ENCODE peak calls at places on chromosomes 7 and 10, in ten cellular contexts. Y is K562; Q is left ventricle myocardium inferior; I is testis; L is upper lobe of right lung; T is lower lobe of right lung; S is lung; O is naive thymus-derived CD4-positive, alpha-beta T cell; M is IMR-90; N is osteoblast. Z is an unnamed sample.
A peak's percentile ranks its signal among the peaks of the same experiment; 100 is the strongest.

GRCh38 chr7:135930565-135931423 is 46.4 kb downstream of the MTPN start:
- DNase-seq in T (no peak), Y (no peak), I (no peak), M (peak; percentile 62), S (no peak), L (no peak), O (no peak), N (peak; percentile 76), Q (no peak), Z (no peak)

GRCh38 chr7:11539853-11540252 is 292.1 kb downstream of the THSD7A start:
- DNase-seq in I (no peak), O (no peak), M (no peak), L (no peak), Q (no peak), N (no peak), Y (no peak), S (no peak), T (no peak), Z (no peak)

GRCh38 chr10:43396928-43397624 is 11.9 kb downstream of the HNRNPF start:
- DNase-seq in L (peak; percentile 96), M (peak; percentile 72), Y (peak; percentile 95), O (peak; percentile 68), I (peak; percentile 92), Q (peak; percentile 90), N (peak; percentile 96), S (peak; percentile 88), T (peak; percentile 95), Z (no peak)

GRCh38 chr10:13916384-13916947 is 329.7 kb downstream of the PRPF18 start:
- DNase-seq in S (no peak), Q (no peak), O (no peak), L (no peak), M (no peak), Y (no peak), T (no peak), I (no peak), N (no peak), Z (no peak)

GRCh38 chr7:82323806-82324205 is 119.8 kb downstream of the CACNA2D1 start:
- DNase-seq in O (no peak), T (no peak), L (no peak), Y (no peak), I (no peak), M (peak; percentile 38), N (peak; percentile 3), S (no peak), Q (no peak), Z (no peak)

GRCh38 chr7:134865001-134865845 is 85.8 kb downstream of the CALD1 start:
- DNase-seq in N (no peak), L (no peak), I (no peak), O (peak; percentile 74), M (peak; percentile 76), Y (no peak), Q (no peak), T (no peak), S (no peak), Z (no peak)

GRCh38 chr10:121788717-121789116 is 139.1 kb downstream of the ATE1 start:
- DNase-seq in N (no peak), S (no peak), L (no peak), T (no peak), I (no peak), M (no peak), Y (no peak), Q (no peak), O (no peak), Z (no peak)

GRCh38 chr10:28594401-28594800 is 61.5 kb downstream of the WAC start:
- DNase-seq in Q (no peak), T (no peak), S (no peak), Y (no peak), L (no peak), M (no peak), I (no peak), O (peak; percentile 67), N (no peak), Z (no peak)

GRCh38 chr7:105046414-105046813 is 32.4 kb downstream of the KMT2E start:
- DNase-seq in S (no peak), M (peak; percentile 75), Y (no peak), N (peak; percentile 17), L (no peak), O (no peak), Q (no peak), I (no peak), T (no peak), Z (peak; percentile 6)

GRCh38 chr7:150323682-150324365 is 479 bp upstream of the ACTR3C start:
- DNase-seq in L (no peak), O (no peak), M (no peak), N (no peak), S (no peak), T (no peak), Q (no peak), Y (peak; percentile 51), I (no peak), Z (no peak)

DNA sequence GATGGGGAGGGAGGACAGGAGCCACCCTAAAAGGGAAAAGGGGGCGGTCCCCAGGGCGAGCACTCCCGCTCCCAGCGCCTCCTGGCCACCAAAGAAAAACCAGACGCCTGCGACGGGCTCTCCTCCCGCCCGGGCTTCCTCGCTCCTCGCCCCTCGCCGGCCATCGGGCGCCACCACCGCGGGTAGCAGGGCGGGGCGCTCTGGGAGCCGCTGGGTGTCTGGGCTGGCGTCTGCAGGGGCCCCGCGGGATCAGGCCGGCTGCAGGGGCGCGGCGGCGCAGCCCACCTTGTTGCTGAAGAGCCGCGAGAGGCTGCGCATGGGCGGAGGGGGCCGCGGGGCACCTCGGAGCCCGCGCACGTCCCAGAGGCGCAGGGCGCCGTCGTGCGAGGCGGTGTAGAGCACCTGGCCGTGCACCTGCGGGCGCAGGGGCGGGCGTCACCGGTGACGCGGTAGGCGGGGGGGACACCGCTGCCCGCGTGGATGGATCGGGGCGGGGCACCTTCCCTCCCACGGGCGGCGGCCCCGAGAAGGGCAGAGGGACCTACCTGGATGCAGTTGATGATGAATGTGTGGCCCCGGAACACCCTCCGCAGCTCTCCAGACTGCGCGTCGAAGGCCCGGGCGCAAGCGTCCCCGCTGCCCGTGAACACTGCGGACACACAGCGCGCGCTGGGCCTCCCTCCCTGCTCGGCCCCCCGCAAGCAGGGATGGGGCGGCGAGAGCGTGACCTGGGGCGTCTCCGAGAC is 28.3 kb downstream of the WDR86 start:
- DNase-seq in S (no peak), M (no peak), L (peak; percentile 64), Q (no peak), T (no peak), I (no peak), O (peak; percentile 72), Y (no peak), N (peak; percentile 92), Z (no peak)
- H3K4me3 ChIP-seq in S (no peak overlapping the region), M (no peak overlapping the region), L (peak overlapping the region; percentile 26), Q (peak overlapping the region; percentile 61), T (peak overlapping the region; percentile 41), I (peak overlapping the region; percentile 43), O (peak overlapping the region; percentile 63), Y (no peak overlapping the region), N (peak overlapping the region; percentile 25), Z (no peak overlapping the region)

GRCh38 chr7:50304911-50305621 is 550 bp downstream of the IKZF1 start:
- DNase-seq in M (no peak), Q (no peak), I (no peak), S (no peak), O (peak; percentile 69), L (no peak), N (no peak), Y (peak; percentile 67), T (no peak), Z (no peak)

GRCh38 chr7:50303082-50303893 is 1.2 kb upstream of the IKZF1 start:
- DNase-seq in I (no peak), Y (no peak), N (no peak), Q (no peak), S (no peak), T (no peak), O (peak; percentile 52), M (no peak), L (no peak), Z (no peak)

GRCh38 chr7:50304158-50304910 is at the start of gene IKZF1:
- DNase-seq in N (peak; percentile 61), M (no peak), L (peak; percentile 90), Y (peak; percentile 79), O (peak; percentile 38), I (peak; percentile 53), T (peak; percentile 89), S (peak; percentile 77), Q (peak; percentile 67), Z (no peak)

GRCh38 chr7:50302486-50303081 is 1.9 kb upstream of the IKZF1 start:
- DNase-seq in O (peak; percentile 23), N (no peak), I (no peak), M (no peak), Q (no peak), Y (no peak), T (no peak), S (no peak), L (no peak), Z (no peak)

DNA sequence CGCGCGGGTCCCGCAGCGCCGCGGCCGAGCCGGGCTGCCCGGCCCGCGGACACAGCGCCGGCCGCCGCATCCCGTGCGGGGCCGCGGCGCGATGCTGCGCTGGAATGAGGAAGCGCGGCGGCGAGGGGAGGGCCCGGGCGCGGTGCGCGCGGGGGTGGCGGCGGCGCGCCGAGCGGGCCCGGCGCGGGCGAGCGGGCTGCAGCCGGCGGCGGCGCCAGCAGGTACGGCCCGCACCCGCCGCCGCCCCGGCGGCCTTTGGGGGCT is 690 bp upstream of the IKZF1 start:
- DNase-seq in L (peak; percentile 68), M (no peak), O (no peak), I (no peak), Q (no peak), S (no peak), N (no peak), Y (peak; percentile 59), T (peak; percentile 64), Z (no peak)
- H3K4me3 ChIP-seq in L (peak overlapping the region; percentile 53), M (no peak overlapping the region), O (peak overlapping the region; percentile 84), I (peak overlapping the region; percentile 50), Q (peak overlapping the region; percentile 60), S (peak overlapping the region; percentile 50), N (no peak overlapping the region), Y (peak overlapping the region; percentile 70), T (peak overlapping the region; percentile 60), Z (no peak overlapping the region)

DNA sequence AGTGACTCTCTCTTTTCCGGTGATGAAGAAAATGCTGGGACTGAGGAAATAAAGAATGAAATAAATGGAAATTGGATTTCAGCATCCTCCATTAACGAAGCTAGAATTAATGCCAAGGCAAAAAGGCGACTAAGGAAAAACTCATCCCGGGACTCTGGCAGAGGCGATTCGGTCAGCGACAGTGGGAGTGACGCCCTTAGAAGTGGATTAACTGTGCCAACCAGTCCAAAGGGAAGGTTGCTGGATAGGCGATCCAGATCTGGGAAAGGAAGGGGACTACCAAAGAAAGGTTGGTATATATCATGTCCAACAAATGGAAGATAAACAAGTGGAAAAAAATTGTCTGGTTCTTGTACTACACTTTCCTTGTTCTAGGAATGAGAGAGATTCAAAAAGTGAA is 9.5 kb downstream of the PDCD4 start:
- DNase-seq in N (no peak), I (no peak), L (no peak), Q (no peak), S (no peak), O (no peak), M (no peak), T (no peak), Y (no peak), Z (no peak)
- H3K4me3 ChIP-seq in N (peak overlapping the region; percentile 44), I (no peak overlapping the region), L (no peak overlapping the region), Q (peak overlapping the region; percentile 52), S (no peak overlapping the region), O (no peak overlapping the region), M (no peak overlapping the region), T (no peak overlapping the region), Y (no peak overlapping the region), Z (no peak overlapping the region)

DNA sequence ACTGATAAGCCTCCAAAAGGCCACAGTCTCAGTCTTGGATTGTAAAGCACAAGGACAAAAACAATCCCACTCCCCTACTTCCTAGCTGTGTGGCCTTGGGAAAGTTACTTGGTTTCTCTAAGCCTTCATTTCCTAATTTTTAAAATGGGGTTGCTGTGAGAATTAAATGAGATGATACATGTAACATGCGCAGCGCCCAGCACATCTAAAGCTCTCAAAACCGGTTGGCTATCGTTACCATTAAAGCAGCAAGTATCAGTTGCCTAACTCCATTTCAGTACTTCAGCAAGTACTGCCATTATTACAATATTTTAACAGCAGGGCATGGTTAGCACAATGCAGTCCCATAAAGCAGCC is 1.9 kb downstream of the NRCAM start:
- DNase-seq in L (no peak), N (no peak), Y (no peak), M (no peak), O (no peak), I (no peak), S (no peak), Q (no peak), T (no peak), Z (no peak)
- H3K4me3 ChIP-seq in L (peak overlapping the region; percentile 49), N (peak overlapping the region; percentile 72), Y (no peak overlapping the region), M (no peak overlapping the region), O (peak overlapping the region; percentile 51), I (no peak overlapping the region), S (no peak overlapping the region), Q (peak overlapping the region; percentile 67), T (peak overlapping the region; percentile 47), Z (peak overlapping the region; percentile 51)